ENCODE peak calls at places on chromosomes 5 and 9, in five cellular contexts. One of them, this sample, is unnamed.

GRCh38 chr5:75574791-75575190 is 36.5 kb upstream of the ANKDD1B start:
- DNase-seq in PC-3: no peak
- DNase-seq in lower lobe of right lung: no peak
- DNase-seq in choroid plexus epithelial cell: peak
- DNase-seq in cardiac muscle cell: peak
- DNase-seq in this sample: no peak

GRCh38 chr9:28671000-28671399 is 1097.7 kb upstream of the C9orf72 start:
- DNase-seq in PC-3: no peak
- DNase-seq in lower lobe of right lung: no peak
- DNase-seq in cardiac muscle cell: no peak
- DNase-seq in choroid plexus epithelial cell: no peak
- DNase-seq in this sample: no peak

GRCh38 chr9:127817881-127818434 is 15.3 kb downstream of the FPGS start:
- DNase-seq in choroid plexus epithelial cell: no peak
- DNase-seq in cardiac muscle cell: no peak
- DNase-seq in PC-3: no peak
- DNase-seq in lower lobe of right lung: no peak
- DNase-seq in this sample: no peak

GRCh38 chr5:54738118-54738972 is 220.8 kb downstream of the SNX18 start:
- DNase-seq in lower lobe of right lung: peak
- DNase-seq in choroid plexus epithelial cell: peak
- DNase-seq in cardiac muscle cell: peak
- DNase-seq in PC-3: peak
- DNase-seq in this sample: no peak

GRCh38 chr9:136619742-136620440 is 42.8 kb upstream of the EGFL7 start:
- DNase-seq in cardiac muscle cell: peak
- DNase-seq in choroid plexus epithelial cell: peak
- DNase-seq in lower lobe of right lung: peak
- DNase-seq in PC-3: no peak
- DNase-seq in this sample: no peak

GRCh38 chr5:145324767-145325479 is 510.2 kb downstream of the PRELID2 start:
- DNase-seq in PC-3: no peak
- DNase-seq in choroid plexus epithelial cell: peak
- DNase-seq in cardiac muscle cell: peak
- DNase-seq in lower lobe of right lung: no peak
- DNase-seq in this sample: no peak

GRCh38 chr5:156411131-156411727 is 84.3 kb downstream of the SGCD start:
- DNase-seq in choroid plexus epithelial cell: peak
- DNase-seq in lower lobe of right lung: no peak
- DNase-seq in cardiac muscle cell: peak
- DNase-seq in PC-3: no peak
- DNase-seq in this sample: no peak

GRCh38 chr5:17081142-17081541 is 136.3 kb upstream of the BASP1 start:
- DNase-seq in cardiac muscle cell: no peak
- DNase-seq in choroid plexus epithelial cell: no peak
- DNase-seq in PC-3: no peak
- DNase-seq in lower lobe of right lung: no peak
- DNase-seq in this sample: no peak

GRCh38 chr5:82111191-82111590 is 139.4 kb downstream of the ATG10 start:
- DNase-seq in PC-3: no peak
- DNase-seq in cardiac muscle cell: peak
- DNase-seq in lower lobe of right lung: no peak
- DNase-seq in choroid plexus epithelial cell: peak
- DNase-seq in this sample: no peak

GRCh38 chr9:113640418-113640817 is 176.9 kb downstream of the RGS3 start:
- DNase-seq in cardiac muscle cell: no peak
- DNase-seq in choroid plexus epithelial cell: no peak
- DNase-seq in PC-3: no peak
- DNase-seq in lower lobe of right lung: no peak
- DNase-seq in this sample: no peak

GRCh38 chr5:142316051-142316450 is 8.8 kb downstream of the SPRY4 start:
- DNase-seq in PC-3: no peak
- DNase-seq in lower lobe of right lung: no peak
- DNase-seq in choroid plexus epithelial cell: peak
- DNase-seq in cardiac muscle cell: peak
- DNase-seq in this sample: no peak

GRCh38 chr5:66958126-66958983 is 238.2 kb downstream of the CD180 start:
- DNase-seq in PC-3: peak
- DNase-seq in lower lobe of right lung: no peak
- DNase-seq in cardiac muscle cell: peak
- DNase-seq in choroid plexus epithelial cell: peak
- DNase-seq in this sample: no peak

GRCh38 chr9:137458194-137459146 is 664 bp downstream of the NSMF start:
- DNase-seq in cardiac muscle cell: no peak
- DNase-seq in PC-3: no peak
- DNase-seq in lower lobe of right lung: peak
- DNase-seq in choroid plexus epithelial cell: no peak
- DNase-seq in this sample: peak

GRCh38 chr5:140648132-140648432 is 453 bp downstream of the IK start:
- DNase-seq in cardiac muscle cell: no peak
- DNase-seq in PC-3: no peak
- DNase-seq in choroid plexus epithelial cell: no peak
- DNase-seq in lower lobe of right lung: no peak
- DNase-seq in this sample: no peak

GRCh38 chr5:36667826-36668225 is 61.4 kb downstream of the SLC1A3 start:
- DNase-seq in lower lobe of right lung: no peak
- DNase-seq in cardiac muscle cell: no peak
- DNase-seq in PC-3: peak
- DNase-seq in choroid plexus epithelial cell: no peak
- DNase-seq in this sample: no peak

GRCh38 chr9:79131876-79132377 is 439.8 kb upstream of the TLE4 start:
- DNase-seq in choroid plexus epithelial cell: no peak
- DNase-seq in cardiac muscle cell: no peak
- DNase-seq in PC-3: no peak
- DNase-seq in lower lobe of right lung: no peak
- DNase-seq in this sample: no peak

GRCh38 chr5:8907168-8907868 is 638.6 kb downstream of the SEMA5A start:
- DNase-seq in lower lobe of right lung: no peak
- DNase-seq in cardiac muscle cell: no peak
- DNase-seq in PC-3: peak
- DNase-seq in choroid plexus epithelial cell: peak
- DNase-seq in this sample: no peak

GRCh38 chr9:98538203-98538602 is 170.5 kb downstream of the GABBR2 start:
- DNase-seq in choroid plexus epithelial cell: no peak
- DNase-seq in PC-3: no peak
- DNase-seq in cardiac muscle cell: no peak
- DNase-seq in lower lobe of right lung: no peak
- DNase-seq in this sample: no peak

GRCh38 chr9:6564370-6564769 is 81.2 kb downstream of the GLDC start:
- DNase-seq in lower lobe of right lung: no peak
- DNase-seq in PC-3: peak
- DNase-seq in choroid plexus epithelial cell: peak
- DNase-seq in cardiac muscle cell: peak
- DNase-seq in this sample: no peak

GRCh38 chr5:149205625-149206523 is 64.6 kb downstream of the ABLIM3 start:
- DNase-seq in PC-3: peak
- DNase-seq in cardiac muscle cell: peak
- DNase-seq in lower lobe of right lung: peak
- DNase-seq in choroid plexus epithelial cell: peak
- DNase-seq in this sample: no peak

GRCh38 chr5:171521679-171522078 is 102.2 kb downstream of the FGF18 start:
- DNase-seq in lower lobe of right lung: no peak
- DNase-seq in choroid plexus epithelial cell: no peak
- DNase-seq in cardiac muscle cell: no peak
- DNase-seq in PC-3: peak
- DNase-seq in this sample: no peak

GRCh38 chr5:171523781-171524180 is 104.3 kb downstream of the FGF18 start:
- DNase-seq in choroid plexus epithelial cell: no peak
- DNase-seq in PC-3: no peak
- DNase-seq in cardiac muscle cell: no peak
- DNase-seq in lower lobe of right lung: no peak
- DNase-seq in this sample: no peak

GRCh38 chr5:171528036-171528435 is 108.6 kb downstream of the FGF18 start:
- DNase-seq in PC-3: no peak
- DNase-seq in cardiac muscle cell: no peak
- DNase-seq in lower lobe of right lung: no peak
- DNase-seq in choroid plexus epithelial cell: no peak
- DNase-seq in this sample: no peak

GRCh38 chr5:171524461-171524860 is 105.0 kb downstream of the FGF18 start:
- DNase-seq in lower lobe of right lung: no peak
- DNase-seq in cardiac muscle cell: peak
- DNase-seq in PC-3: no peak
- DNase-seq in choroid plexus epithelial cell: no peak
- DNase-seq in this sample: no peak

DNA sequence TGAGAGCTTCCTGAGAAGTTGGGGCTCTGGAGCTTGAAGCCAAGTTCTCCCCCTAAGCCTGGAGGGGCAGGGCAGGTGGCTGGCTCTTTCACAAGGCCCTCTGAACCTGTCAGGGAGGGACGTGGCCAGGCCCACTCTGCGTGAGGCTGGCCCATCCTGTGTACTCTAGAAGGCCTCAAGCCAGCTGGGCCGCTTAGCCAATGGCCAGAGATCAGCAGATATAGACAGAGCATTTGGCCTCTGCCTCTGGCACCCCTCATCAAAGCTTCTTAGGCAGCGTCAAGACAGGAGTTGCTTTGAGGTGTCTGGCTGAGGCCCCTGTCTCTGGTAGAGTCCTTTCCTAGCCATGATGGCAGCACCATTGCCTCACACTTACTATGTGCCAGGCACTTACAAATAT is 105.6 kb downstream of the FGF18 start:
- DNase-seq in choroid plexus epithelial cell: no peak
- DNase-seq in PC-3: no peak
- DNase-seq in lower lobe of right lung: no peak
- DNase-seq in cardiac muscle cell: no peak
- DNase-seq in this sample: no peak
- TF ChIP-seq CTCF in choroid plexus epithelial cell: no peak
- TF ChIP-seq CTCF in PC-3: no peak
- TF ChIP-seq CTCF in lower lobe of right lung: no peak
- TF ChIP-seq CTCF in cardiac muscle cell: no peak
- TF ChIP-seq CTCF in this sample: no peak

GRCh38 chr5:173969167-173970049 is 19.6 kb upstream of the C5orf47 start:
- DNase-seq in lower lobe of right lung: peak
- DNase-seq in choroid plexus epithelial cell: peak
- DNase-seq in cardiac muscle cell: peak
- DNase-seq in PC-3: peak
- DNase-seq in this sample: no peak

GRCh38 chr5:173973614-173973969 is 15.4 kb upstream of the C5orf47 start:
- DNase-seq in cardiac muscle cell: no peak
- DNase-seq in lower lobe of right lung: peak
- DNase-seq in PC-3: peak
- DNase-seq in choroid plexus epithelial cell: no peak
- DNase-seq in this sample: no peak

GRCh38 chr5:173972844-173973613 is 15.9 kb upstream of the C5orf47 start:
- DNase-seq in lower lobe of right lung: peak
- DNase-seq in choroid plexus epithelial cell: peak
- DNase-seq in PC-3: peak
- DNase-seq in cardiac muscle cell: peak
- DNase-seq in this sample: peak

GRCh38 chr5:173971681-173972080 is 17.3 kb upstream of the C5orf47 start:
- DNase-seq in PC-3: no peak
- DNase-seq in choroid plexus epithelial cell: no peak
- DNase-seq in cardiac muscle cell: no peak
- DNase-seq in lower lobe of right lung: no peak
- DNase-seq in this sample: no peak

GRCh38 chr5:173970878-173971650 is 17.9 kb upstream of the C5orf47 start:
- DNase-seq in choroid plexus epithelial cell: no peak
- DNase-seq in cardiac muscle cell: no peak
- DNase-seq in lower lobe of right lung: no peak
- DNase-seq in PC-3: no peak
- DNase-seq in this sample: no peak
- TF ChIP-seq CTCF in choroid plexus epithelial cell: peak
- TF ChIP-seq CTCF in cardiac muscle cell: no peak
- TF ChIP-seq CTCF in lower lobe of right lung: no peak
- TF ChIP-seq CTCF in PC-3: peak
- TF ChIP-seq CTCF in this sample: no peak

GRCh38 chr9:20271723-20272122 is 350.6 kb downstream of the MLLT3 start:
- DNase-seq in cardiac muscle cell: no peak
- DNase-seq in choroid plexus epithelial cell: peak
- DNase-seq in lower lobe of right lung: no peak
- DNase-seq in PC-3: no peak
- DNase-seq in this sample: no peak
- TF ChIP-seq CTCF in cardiac muscle cell: no peak
- TF ChIP-seq CTCF in choroid plexus epithelial cell: peak
- TF ChIP-seq CTCF in lower lobe of right lung: no peak
- TF ChIP-seq CTCF in PC-3: peak
- TF ChIP-seq CTCF in this sample: peak

GRCh38 chr5:161851691-161852299 is 3.9 kb downstream of the GABRA1 start:
- DNase-seq in cardiac muscle cell: peak
- DNase-seq in lower lobe of right lung: no peak
- DNase-seq in choroid plexus epithelial cell: peak
- DNase-seq in PC-3: peak
- DNase-seq in this sample: no peak
- TF ChIP-seq CTCF in cardiac muscle cell: peak
- TF ChIP-seq CTCF in lower lobe of right lung: peak
- TF ChIP-seq CTCF in choroid plexus epithelial cell: peak
- TF ChIP-seq CTCF in PC-3: peak
- TF ChIP-seq CTCF in this sample: peak

This sample was measured in endothelial cell.